ENCODE peak calls at places on chromosomes 4 and X, in five cellular contexts. U, X, F, V and E are unnamed samples.

GRCh38 chrX:119194631-119195030 is 41.5 kb upstream of the PGRMC1 start:
- DNase-seq in V (no peak), F (peak), X (no peak), U (no peak), E (no peak)

GRCh38 chr4:133929540-133929939 is 272.0 kb downstream of the PABPC4L start:
- DNase-seq in X (no peak), F (no peak), V (no peak), U (no peak), E (no peak)

GRCh38 chr4:41844327-41844726 is 90.9 kb upstream of the TMEM33 start:
- DNase-seq in V (no peak), X (peak), U (no peak), F (no peak), E (no peak)

GRCh38 chr4:71732706-71733105 is 51.2 kb downstream of the GC start:
- DNase-seq in F (peak), X (peak), V (no peak), U (no peak), E (peak)

GRCh38 chr4:159428975-159429692 is 326.3 kb downstream of the RAPGEF2 start:
- DNase-seq in U (no peak), V (no peak), X (no peak), F (no peak), E (no peak)

GRCh38 chrX:18394477-18394876 is 30.9 kb upstream of the CDKL5 start:
- DNase-seq in U (no peak), V (no peak), F (no peak), X (no peak), E (no peak)

GRCh38 chr4:6464842-6465588 is 7.4 kb downstream of the PPP2R2C start:
- DNase-seq in X (peak), U (no peak), V (no peak), F (no peak), E (no peak)

GRCh38 chr4:164956766-164957643 is 20.5 kb downstream of the TRIM61 start:
- DNase-seq in U (no peak), F (peak), X (peak), V (peak), E (peak)

GRCh38 chr4:150224896-150225591 is 146.8 kb downstream of the DCLK2 start:
- DNase-seq in X (peak), V (no peak), F (peak), U (no peak), E (no peak)

GRCh38 chr4:74109116-74109791 is 10.3 kb upstream of the CXCL2 start:
- DNase-seq in V (no peak), U (no peak), X (peak), F (peak), E (no peak)

GRCh38 chr4:118849867-118850812 is 14.2 kb upstream of the SEC24D start:
- DNase-seq in F (peak), V (no peak), X (peak), U (no peak), E (peak)

GRCh38 chr4:21879187-21879586 is 69.4 kb downstream of the KCNIP4 start:
- DNase-seq in F (peak), X (peak), U (no peak), V (no peak), E (no peak)

GRCh38 chrX:57583477-57583876 is 8.3 kb upstream of the ZXDB start:
- DNase-seq in V (no peak), U (no peak), F (no peak), X (no peak), E (no peak)

GRCh38 chr4:14871676-14872430 is 130.4 kb upstream of the CPEB2 start:
- DNase-seq in X (peak), U (no peak), F (peak), V (no peak), E (no peak)

GRCh38 chrX:84712621-84713020 is 210.4 kb upstream of the HDX start:
- DNase-seq in U (no peak), F (no peak), X (no peak), V (no peak), E (no peak)

GRCh38 chrX:120468071-120468470 is 1.0 kb downstream of the LAMP2 start:
- DNase-seq in X (no peak), V (no peak), F (no peak), U (no peak), E (no peak)

GRCh38 chr4:25088342-25088952 is 57.7 kb upstream of the LGI2 start:
- DNase-seq in F (no peak), U (no peak), X (no peak), V (no peak), E (no peak)

GRCh38 chr4:150357829-150358228 is 224.1 kb upstream of the MAB21L2 start:
- DNase-seq in X (no peak), V (no peak), F (no peak), U (no peak), E (no peak)

GRCh38 chrX:41718481-41719245 is 5.3 kb upstream of the GPR82 start:
- DNase-seq in F (no peak), V (no peak), U (no peak), X (peak), E (no peak)

GRCh38 chr4:76823516-76823915 is 74.4 kb downstream of the SOWAHB start:
- DNase-seq in F (no peak), X (no peak), U (no peak), V (no peak), E (no peak)

GRCh38 chr4:81623434-81623833 is 151.7 kb upstream of the RASGEF1B start:
- DNase-seq in V (no peak), X (no peak), U (no peak), F (no peak), E (no peak)

GRCh38 chr4:38804654-38805295 is at the start of gene TLR1:
- DNase-seq in U (no peak), F (peak), V (no peak), X (no peak), E (no peak)

GRCh38 chr4:88382621-88383020 is 4.0 kb downstream of the HERC6 start:
- DNase-seq in F (peak), U (no peak), X (no peak), V (peak), E (no peak)

GRCh38 chr4:86523333-86523732 is 70.8 kb upstream of the PTPN13 start:
- DNase-seq in V (no peak), X (no peak), F (no peak), U (no peak), E (no peak)

GRCh38 chr4:94235825-94236224 is 28.2 kb downstream of the SMARCAD1 start:
- DNase-seq in V (no peak), U (no peak), F (no peak), X (no peak), E (no peak)

GRCh38 chr4:133775469-133775868 is 426.1 kb downstream of the PABPC4L start:
- DNase-seq in U (no peak), F (no peak), V (no peak), X (no peak), E (no peak)

GRCh38 chrX:10856797-10857196 is 236.4 kb upstream of the MID1 start:
- DNase-seq in U (no peak), X (no peak), F (no peak), V (no peak), E (no peak)

GRCh38 chr4:66307641-66308438 is 637.6 kb upstream of the EPHA5 start:
- DNase-seq in F (no peak), U (no peak), X (no peak), V (no peak), E (no peak)

GRCh38 chr4:66602622-66603021 is 932.3 kb upstream of the EPHA5 start:
- DNase-seq in X (no peak), F (no peak), V (no peak), U (no peak), E (no peak)

GRCh38 chr4:57158221-57158620 is 48.0 kb upstream of the IGFBP7 start:
- DNase-seq in F (peak), V (no peak), X (no peak), U (no peak), E (no peak)

GRCh38 chr4:1583051-1583785 is 100.9 kb downstream of the FAM53A start:
- DNase-seq in X (peak), U (no peak), F (no peak), V (no peak), E (no peak)

GRCh38 chr4:109389367-109390118 is 44.1 kb upstream of the SEC24B start:
- DNase-seq in F (no peak), X (no peak), V (no peak), U (no peak), E (no peak)

GRCh38 chrX:104193485-104193884 is 27.2 kb downstream of the FAM199X start:
- DNase-seq in U (no peak), X (no peak), F (no peak), V (no peak), E (no peak)